ENCODE peak calls at places on chromosomes 6 and 20, in six cellular contexts. One of them, this sample, is unnamed.
A peak's percentile ranks its signal among the peaks of the same experiment; 100 is the strongest.

GRCh38 chr6:151900897-151901485 is 93.5 kb downstream of the ESR1 start:
- DNase-seq in stimulated activated naive CD8-positive, alpha-beta T cell treated with anti-CD3 and anti-CD28 coated beads, Interleukin-15, Interleukin-2, amounts not matched to agents 100 U/mL and 50 U/mL, for 24 hours: no peak
- DNase-seq in HCT116: no peak
- DNase-seq in NCI-H774: no peak
- DNase-seq in tibial nerve: no peak
- DNase-seq in hepatocyte: no peak
- DNase-seq in this sample: no peak

GRCh38 chr6:82118150-82118562 is 129.4 kb downstream of the IBTK start:
- DNase-seq in stimulated activated naive CD8-positive, alpha-beta T cell treated with anti-CD3 and anti-CD28 coated beads, Interleukin-15, Interleukin-2, amounts not matched to agents 100 U/mL and 50 U/mL, for 24 hours: no peak
- DNase-seq in HCT116: no peak
- DNase-seq in NCI-H774: no peak
- DNase-seq in tibial nerve: no peak
- DNase-seq in hepatocyte: no peak
- DNase-seq in this sample: no peak

GRCh38 chr6:139291813-139292619 is at the start of gene TXLNB:
- DNase-seq in stimulated activated naive CD8-positive, alpha-beta T cell treated with anti-CD3 and anti-CD28 coated beads, Interleukin-15, Interleukin-2, amounts not matched to agents 100 U/mL and 50 U/mL, for 24 hours: peak; percentile 84
- DNase-seq in HCT116: peak; percentile 6
- DNase-seq in NCI-H774: peak; percentile 79
- DNase-seq in tibial nerve: peak; percentile 59
- DNase-seq in hepatocyte: peak; percentile 60
- DNase-seq in this sample: no peak

GRCh38 chr6:48183816-48184215 is 72.8 kb upstream of the PTCHD4 start:
- DNase-seq in stimulated activated naive CD8-positive, alpha-beta T cell treated with anti-CD3 and anti-CD28 coated beads, Interleukin-15, Interleukin-2, amounts not matched to agents 100 U/mL and 50 U/mL, for 24 hours: no peak
- DNase-seq in HCT116: no peak
- DNase-seq in NCI-H774: no peak
- DNase-seq in tibial nerve: no peak
- DNase-seq in hepatocyte: no peak
- DNase-seq in this sample: no peak

GRCh38 chr20:57131601-57132391 is 134.6 kb downstream of the BMP7 start:
- DNase-seq in stimulated activated naive CD8-positive, alpha-beta T cell treated with anti-CD3 and anti-CD28 coated beads, Interleukin-15, Interleukin-2, amounts not matched to agents 100 U/mL and 50 U/mL, for 24 hours: no peak
- DNase-seq in HCT116: no peak
- DNase-seq in NCI-H774: no peak
- DNase-seq in tibial nerve: no peak
- DNase-seq in hepatocyte: no peak
- DNase-seq in this sample: no peak

GRCh38 chr20:59823860-59824259 is 109.6 kb downstream of the SYCP2 start:
- DNase-seq in stimulated activated naive CD8-positive, alpha-beta T cell treated with anti-CD3 and anti-CD28 coated beads, Interleukin-15, Interleukin-2, amounts not matched to agents 100 U/mL and 50 U/mL, for 24 hours: no peak
- DNase-seq in HCT116: no peak
- DNase-seq in NCI-H774: no peak
- DNase-seq in tibial nerve: no peak
- DNase-seq in hepatocyte: no peak
- DNase-seq in this sample: no peak

GRCh38 chr6:25027221-25027916 is 91.6 kb upstream of the RIPOR2 start:
- DNase-seq in stimulated activated naive CD8-positive, alpha-beta T cell treated with anti-CD3 and anti-CD28 coated beads, Interleukin-15, Interleukin-2, amounts not matched to agents 100 U/mL and 50 U/mL, for 24 hours: peak; percentile 75
- DNase-seq in HCT116: no peak
- DNase-seq in NCI-H774: no peak
- DNase-seq in tibial nerve: no peak
- DNase-seq in hepatocyte: no peak
- DNase-seq in this sample: no peak

GRCh38 chr6:80335061-80335660 is 228.7 kb downstream of the BCKDHB start:
- DNase-seq in stimulated activated naive CD8-positive, alpha-beta T cell treated with anti-CD3 and anti-CD28 coated beads, Interleukin-15, Interleukin-2, amounts not matched to agents 100 U/mL and 50 U/mL, for 24 hours: no peak
- DNase-seq in HCT116: no peak
- DNase-seq in NCI-H774: no peak
- DNase-seq in tibial nerve: no peak
- DNase-seq in hepatocyte: no peak
- DNase-seq in this sample: no peak

GRCh38 chr6:11110921-11111768 is at the start of gene ERVFRD-1:
- DNase-seq in stimulated activated naive CD8-positive, alpha-beta T cell treated with anti-CD3 and anti-CD28 coated beads, Interleukin-15, Interleukin-2, amounts not matched to agents 100 U/mL and 50 U/mL, for 24 hours: no peak
- DNase-seq in HCT116: no peak
- DNase-seq in NCI-H774: no peak
- DNase-seq in tibial nerve: no peak
- DNase-seq in hepatocyte: no peak
- DNase-seq in this sample: no peak

GRCh38 chr6:83151114-83151513 is 42.0 kb downstream of the PGM3 start:
- DNase-seq in stimulated activated naive CD8-positive, alpha-beta T cell treated with anti-CD3 and anti-CD28 coated beads, Interleukin-15, Interleukin-2, amounts not matched to agents 100 U/mL and 50 U/mL, for 24 hours: no peak
- DNase-seq in HCT116: no peak
- DNase-seq in NCI-H774: no peak
- DNase-seq in tibial nerve: no peak
- DNase-seq in hepatocyte: no peak
- DNase-seq in this sample: no peak

GRCh38 chr6:62707156-62707555 is 421.1 kb upstream of the KHDRBS2 start:
- DNase-seq in stimulated activated naive CD8-positive, alpha-beta T cell treated with anti-CD3 and anti-CD28 coated beads, Interleukin-15, Interleukin-2, amounts not matched to agents 100 U/mL and 50 U/mL, for 24 hours: no peak
- DNase-seq in HCT116: no peak
- DNase-seq in NCI-H774: no peak
- DNase-seq in tibial nerve: no peak
- DNase-seq in hepatocyte: no peak
- DNase-seq in this sample: no peak

GRCh38 chr6:37433657-37434271 is 743 bp downstream of the CMTR1 start:
- DNase-seq in stimulated activated naive CD8-positive, alpha-beta T cell treated with anti-CD3 and anti-CD28 coated beads, Interleukin-15, Interleukin-2, amounts not matched to agents 100 U/mL and 50 U/mL, for 24 hours: peak; percentile 52
- DNase-seq in HCT116: no peak
- DNase-seq in NCI-H774: no peak
- DNase-seq in tibial nerve: no peak
- DNase-seq in hepatocyte: peak; percentile 15
- DNase-seq in this sample: no peak

GRCh38 chr20:58573257-58573656 is 58.1 kb upstream of the APCDD1L start:
- DNase-seq in stimulated activated naive CD8-positive, alpha-beta T cell treated with anti-CD3 and anti-CD28 coated beads, Interleukin-15, Interleukin-2, amounts not matched to agents 100 U/mL and 50 U/mL, for 24 hours: no peak
- DNase-seq in HCT116: no peak
- DNase-seq in NCI-H774: no peak
- DNase-seq in tibial nerve: no peak
- DNase-seq in hepatocyte: no peak
- DNase-seq in this sample: no peak

GRCh38 chr6:6790891-6791290 is 202.4 kb downstream of the LY86 start:
- DNase-seq in stimulated activated naive CD8-positive, alpha-beta T cell treated with anti-CD3 and anti-CD28 coated beads, Interleukin-15, Interleukin-2, amounts not matched to agents 100 U/mL and 50 U/mL, for 24 hours: no peak
- DNase-seq in HCT116: peak; percentile 87
- DNase-seq in NCI-H774: no peak
- DNase-seq in tibial nerve: no peak
- DNase-seq in hepatocyte: peak; percentile 39
- DNase-seq in this sample: no peak

GRCh38 chr6:28673800-28674671 is 148.4 kb downstream of the GPX5 start:
- DNase-seq in stimulated activated naive CD8-positive, alpha-beta T cell treated with anti-CD3 and anti-CD28 coated beads, Interleukin-15, Interleukin-2, amounts not matched to agents 100 U/mL and 50 U/mL, for 24 hours: peak; percentile 76
- DNase-seq in HCT116: peak; percentile 66
- DNase-seq in NCI-H774: peak; percentile 48
- DNase-seq in tibial nerve: no peak
- DNase-seq in hepatocyte: peak; percentile 82
- DNase-seq in this sample: peak; percentile 18

GRCh38 chr20:17456226-17456625 is 75.0 kb downstream of the BFSP1 start:
- DNase-seq in stimulated activated naive CD8-positive, alpha-beta T cell treated with anti-CD3 and anti-CD28 coated beads, Interleukin-15, Interleukin-2, amounts not matched to agents 100 U/mL and 50 U/mL, for 24 hours: no peak
- DNase-seq in HCT116: no peak
- DNase-seq in NCI-H774: no peak
- DNase-seq in tibial nerve: no peak
- DNase-seq in hepatocyte: no peak
- DNase-seq in this sample: no peak

GRCh38 chr20:58712116-58712822 is 19.7 kb downstream of the NPEPL1 start:
- DNase-seq in stimulated activated naive CD8-positive, alpha-beta T cell treated with anti-CD3 and anti-CD28 coated beads, Interleukin-15, Interleukin-2, amounts not matched to agents 100 U/mL and 50 U/mL, for 24 hours: peak; percentile 1
- DNase-seq in HCT116: no peak
- DNase-seq in NCI-H774: no peak
- DNase-seq in tibial nerve: no peak
- DNase-seq in hepatocyte: peak; percentile 4
- DNase-seq in this sample: no peak

GRCh38 chr20:43537921-43538854 is 20.6 kb upstream of the SGK2 start:
- DNase-seq in stimulated activated naive CD8-positive, alpha-beta T cell treated with anti-CD3 and anti-CD28 coated beads, Interleukin-15, Interleukin-2, amounts not matched to agents 100 U/mL and 50 U/mL, for 24 hours: peak; percentile 59
- DNase-seq in HCT116: peak; percentile 24
- DNase-seq in NCI-H774: peak; percentile 22
- DNase-seq in tibial nerve: peak; percentile 49
- DNase-seq in hepatocyte: peak; percentile 82
- DNase-seq in this sample: peak; percentile 34

GRCh38 chr6:80553071-80553740 is 446.7 kb downstream of the BCKDHB start:
- DNase-seq in stimulated activated naive CD8-positive, alpha-beta T cell treated with anti-CD3 and anti-CD28 coated beads, Interleukin-15, Interleukin-2, amounts not matched to agents 100 U/mL and 50 U/mL, for 24 hours: no peak
- DNase-seq in HCT116: no peak
- DNase-seq in NCI-H774: no peak
- DNase-seq in tibial nerve: no peak
- DNase-seq in hepatocyte: no peak
- DNase-seq in this sample: no peak

GRCh38 chr6:136787726-136788068 is 4.6 kb downstream of the MAP3K5 start:
- DNase-seq in stimulated activated naive CD8-positive, alpha-beta T cell treated with anti-CD3 and anti-CD28 coated beads, Interleukin-15, Interleukin-2, amounts not matched to agents 100 U/mL and 50 U/mL, for 24 hours: no peak
- DNase-seq in HCT116: no peak
- DNase-seq in NCI-H774: no peak
- DNase-seq in tibial nerve: no peak
- DNase-seq in hepatocyte: no peak
- DNase-seq in this sample: no peak

GRCh38 chr20:32327087-32327681 is 30.9 kb upstream of the ASXL1 start:
- DNase-seq in stimulated activated naive CD8-positive, alpha-beta T cell treated with anti-CD3 and anti-CD28 coated beads, Interleukin-15, Interleukin-2, amounts not matched to agents 100 U/mL and 50 U/mL, for 24 hours: no peak
- DNase-seq in HCT116: no peak
- DNase-seq in NCI-H774: no peak
- DNase-seq in tibial nerve: no peak
- DNase-seq in hepatocyte: peak; percentile 78
- DNase-seq in this sample: no peak

GRCh38 chr6:169780571-169781091 is 29.2 kb downstream of the ERMARD start:
- DNase-seq in stimulated activated naive CD8-positive, alpha-beta T cell treated with anti-CD3 and anti-CD28 coated beads, Interleukin-15, Interleukin-2, amounts not matched to agents 100 U/mL and 50 U/mL, for 24 hours: no peak
- DNase-seq in HCT116: no peak
- DNase-seq in NCI-H774: no peak
- DNase-seq in tibial nerve: no peak
- DNase-seq in hepatocyte: no peak
- DNase-seq in this sample: no peak

GRCh38 chr6:32327103-32327502 is 44.6 kb downstream of the TSBP1 start:
- DNase-seq in stimulated activated naive CD8-positive, alpha-beta T cell treated with anti-CD3 and anti-CD28 coated beads, Interleukin-15, Interleukin-2, amounts not matched to agents 100 U/mL and 50 U/mL, for 24 hours: no peak
- DNase-seq in HCT116: no peak
- DNase-seq in NCI-H774: no peak
- DNase-seq in tibial nerve: no peak
- DNase-seq in hepatocyte: no peak
- DNase-seq in this sample: no peak

GRCh38 chr20:48769111-48769879 is 58.5 kb downstream of the PREX1 start:
- DNase-seq in stimulated activated naive CD8-positive, alpha-beta T cell treated with anti-CD3 and anti-CD28 coated beads, Interleukin-15, Interleukin-2, amounts not matched to agents 100 U/mL and 50 U/mL, for 24 hours: peak; percentile 91
- DNase-seq in HCT116: no peak
- DNase-seq in NCI-H774: no peak
- DNase-seq in tibial nerve: no peak
- DNase-seq in hepatocyte: no peak
- DNase-seq in this sample: no peak

GRCh38 chr6:42279144-42279781 is 61.6 kb upstream of the MRPS10 start:
- DNase-seq in stimulated activated naive CD8-positive, alpha-beta T cell treated with anti-CD3 and anti-CD28 coated beads, Interleukin-15, Interleukin-2, amounts not matched to agents 100 U/mL and 50 U/mL, for 24 hours: peak; percentile 42
- DNase-seq in HCT116: no peak
- DNase-seq in NCI-H774: no peak
- DNase-seq in tibial nerve: no peak
- DNase-seq in hepatocyte: peak; percentile 66
- DNase-seq in this sample: no peak

GRCh38 chr6:54846243-54846856 is at the start of gene FAM83B:
- DNase-seq in stimulated activated naive CD8-positive, alpha-beta T cell treated with anti-CD3 and anti-CD28 coated beads, Interleukin-15, Interleukin-2, amounts not matched to agents 100 U/mL and 50 U/mL, for 24 hours: no peak
- DNase-seq in HCT116: peak; percentile 61
- DNase-seq in NCI-H774: peak; percentile 35
- DNase-seq in tibial nerve: no peak
- DNase-seq in hepatocyte: peak; percentile 86
- DNase-seq in this sample: no peak

GRCh38 chr6:144417686-144418085 is 132.6 kb downstream of the UTRN start:
- DNase-seq in stimulated activated naive CD8-positive, alpha-beta T cell treated with anti-CD3 and anti-CD28 coated beads, Interleukin-15, Interleukin-2, amounts not matched to agents 100 U/mL and 50 U/mL, for 24 hours: no peak
- DNase-seq in HCT116: no peak
- DNase-seq in NCI-H774: no peak
- DNase-seq in tibial nerve: no peak
- DNase-seq in hepatocyte: no peak
- DNase-seq in this sample: no peak

GRCh38 chr6:79461205-79461604 is 76.0 kb downstream of the LCA5 start:
- DNase-seq in stimulated activated naive CD8-positive, alpha-beta T cell treated with anti-CD3 and anti-CD28 coated beads, Interleukin-15, Interleukin-2, amounts not matched to agents 100 U/mL and 50 U/mL, for 24 hours: no peak
- DNase-seq in HCT116: no peak
- DNase-seq in NCI-H774: no peak
- DNase-seq in tibial nerve: no peak
- DNase-seq in hepatocyte: no peak
- DNase-seq in this sample: no peak

GRCh38 chr20:38190936-38191371 is 25.9 kb upstream of the TGM2 start:
- DNase-seq in stimulated activated naive CD8-positive, alpha-beta T cell treated with anti-CD3 and anti-CD28 coated beads, Interleukin-15, Interleukin-2, amounts not matched to agents 100 U/mL and 50 U/mL, for 24 hours: no peak
- DNase-seq in HCT116: no peak
- DNase-seq in NCI-H774: no peak
- DNase-seq in tibial nerve: no peak
- DNase-seq in hepatocyte: no peak
- DNase-seq in this sample: no peak

GRCh38 chr20:9616455-9616805 is 102.0 kb downstream of the LAMP5 start:
- DNase-seq in stimulated activated naive CD8-positive, alpha-beta T cell treated with anti-CD3 and anti-CD28 coated beads, Interleukin-15, Interleukin-2, amounts not matched to agents 100 U/mL and 50 U/mL, for 24 hours: no peak
- DNase-seq in HCT116: no peak
- DNase-seq in NCI-H774: no peak
- DNase-seq in tibial nerve: no peak
- DNase-seq in hepatocyte: no peak
- DNase-seq in this sample: no peak

GRCh38 chr6:85008311-85009015 is 244.1 kb upstream of the TBX18 start:
- DNase-seq in stimulated activated naive CD8-positive, alpha-beta T cell treated with anti-CD3 and anti-CD28 coated beads, Interleukin-15, Interleukin-2, amounts not matched to agents 100 U/mL and 50 U/mL, for 24 hours: no peak
- DNase-seq in HCT116: no peak
- DNase-seq in NCI-H774: no peak
- DNase-seq in tibial nerve: no peak
- DNase-seq in hepatocyte: no peak
- DNase-seq in this sample: no peak

GRCh38 chr6:141307309-141307998 is 825.3 kb upstream of the GJE1 start:
- DNase-seq in stimulated activated naive CD8-positive, alpha-beta T cell treated with anti-CD3 and anti-CD28 coated beads, Interleukin-15, Interleukin-2, amounts not matched to agents 100 U/mL and 50 U/mL, for 24 hours: peak; percentile 11
- DNase-seq in HCT116: no peak
- DNase-seq in NCI-H774: no peak
- DNase-seq in tibial nerve: no peak
- DNase-seq in hepatocyte: no peak
- DNase-seq in this sample: no peak

GRCh38 chr6:3742426-3743344 is 8.8 kb downstream of the PXDC1 start:
- DNase-seq in stimulated activated naive CD8-positive, alpha-beta T cell treated with anti-CD3 and anti-CD28 coated beads, Interleukin-15, Interleukin-2, amounts not matched to agents 100 U/mL and 50 U/mL, for 24 hours: peak; percentile 93
- DNase-seq in HCT116: peak; percentile 48
- DNase-seq in NCI-H774: peak; percentile 77
- DNase-seq in tibial nerve: peak; percentile 75
- DNase-seq in hepatocyte: peak; percentile 88
- DNase-seq in this sample: peak; percentile 43